ENCODE peak calls at places on chromosomes 11 and 22, in five cellular contexts. C, V, X, Z and R are unnamed samples.

GRCh38 chr22:19126874-19127273 is 4.2 kb upstream of the TSSK2 start:
- DNase-seq in C (no peak), V (no peak), X (no peak), Z (no peak), R (no peak)

GRCh38 chr11:113201055-113201818 is 113.1 kb upstream of the TTC12 start:
- DNase-seq in X (no peak), V (no peak), C (no peak), Z (no peak), R (no peak)

GRCh38 chr11:86386791-86387190 is 12.1 kb downstream of the CCDC81 start:
- DNase-seq in Z (no peak), X (no peak), C (no peak), V (no peak), R (no peak)

GRCh38 chr11:74773481-74773880 is 24.8 kb downstream of the RNF169 start:
- DNase-seq in Z (no peak), X (no peak), V (no peak), C (no peak), R (no peak)

GRCh38 chr22:17678817-17679385 is 40.3 kb downstream of the BCL2L13 start:
- DNase-seq in C (no peak), V (no peak), X (no peak), Z (no peak), R (no peak)

GRCh38 chr11:61113209-61113608 is 10.9 kb downstream of the CD5 start:
- DNase-seq in Z (no peak), X (no peak), V (no peak), C (no peak), R (no peak)

GRCh38 chr11:77086521-77087472 is 15.8 kb upstream of the OMP start:
- DNase-seq in X (no peak), V (no peak), C (no peak), Z (peak; percentile 41), R (no peak)

GRCh38 chr11:110305169-110306018 is 9.0 kb upstream of the RDX start:
- DNase-seq in X (no peak), Z (no peak), V (no peak), C (no peak), R (no peak)

GRCh38 chr22:33563568-33563967 is 356.7 kb downstream of the LARGE1 start:
- DNase-seq in X (no peak), Z (no peak), V (no peak), C (no peak), R (no peak)

GRCh38 chr11:45313211-45313865 is 27.2 kb upstream of the SYT13 start:
- DNase-seq in X (no peak), V (no peak), Z (no peak), C (no peak), R (no peak)

GRCh38 chr11:79414644-79415317 is 26.0 kb downstream of the TENM4 start:
- DNase-seq in V (no peak), X (no peak), C (peak; percentile 83), Z (no peak), R (peak; percentile 28)

GRCh38 chr11:69137148-69137844 is 18.4 kb upstream of the SMIM38 start:
- DNase-seq in X (no peak), C (no peak), V (no peak), Z (no peak), R (no peak)

GRCh38 chr11:126898802-126899201 is 101.8 kb downstream of the KIRREL3 start:
- DNase-seq in C (no peak), V (no peak), X (no peak), Z (no peak), R (no peak)

DNA sequence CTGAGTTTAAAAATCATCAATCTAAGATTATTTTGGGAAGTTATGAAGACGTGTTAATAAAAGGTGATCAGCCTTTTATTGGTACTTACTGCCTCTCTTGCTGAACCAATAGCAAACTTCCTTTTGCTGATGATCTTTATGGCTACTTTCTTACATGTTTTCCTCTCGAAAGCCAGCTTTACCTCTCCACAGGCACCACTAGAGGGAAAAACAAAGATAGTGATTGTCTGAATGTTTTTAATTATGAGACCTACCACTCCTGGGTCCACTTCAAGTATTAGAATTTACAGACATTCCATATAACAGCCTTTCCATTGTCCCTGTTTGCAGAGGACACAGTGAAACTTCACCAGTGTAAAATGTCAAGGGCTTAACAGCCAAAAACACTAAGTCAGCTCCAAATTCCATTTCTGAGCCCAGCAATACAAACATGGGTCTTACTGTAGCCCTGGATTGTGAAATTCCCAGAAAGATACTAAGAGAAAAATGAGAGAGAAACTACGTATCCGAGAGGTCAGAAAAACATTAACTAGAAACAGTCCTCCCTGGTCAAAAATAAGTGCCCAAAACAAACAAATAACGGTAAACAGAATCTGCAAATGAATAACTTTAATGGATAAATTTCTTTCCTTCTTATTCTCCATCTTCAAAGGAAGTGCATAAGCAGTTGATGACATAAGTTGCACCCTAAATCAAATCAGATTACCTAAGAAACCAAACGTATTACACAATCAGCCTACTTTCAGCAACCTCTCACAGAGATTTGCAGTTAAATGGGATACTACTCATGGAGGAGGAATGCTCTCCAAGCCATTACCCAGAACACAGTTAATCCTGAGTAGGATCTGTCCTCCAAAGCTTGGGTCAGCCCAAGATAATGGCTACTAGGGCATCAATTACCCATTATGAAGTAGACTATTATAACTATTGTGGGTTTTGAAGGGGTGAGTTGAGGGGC is 29.5 kb downstream of the CHEK2 start:
- DNase-seq in C (peak; percentile 72), X (no peak), Z (no peak), V (peak; percentile 95), R (peak; percentile 88)
- TF ChIP-seq CTCF in C (no peak), X (no peak), Z (no peak), V (peak; percentile 35), R (peak; percentile 32)

GRCh38 chr11:35662061-35662648 is 420 bp upstream of the TRIM44 start:
- DNase-seq in Z (no peak), C (no peak), X (peak; percentile 34), V (no peak), R (no peak)

GRCh38 chr11:35663408-35663702 is 780 bp downstream of the TRIM44 start:
- DNase-seq in V (no peak), Z (no peak), C (no peak), X (no peak), R (no peak)

GRCh38 chr11:35662649-35663407 is at the start of gene TRIM44:
- DNase-seq in C (peak; percentile 53), Z (peak; percentile 91), V (peak; percentile 37), X (peak; percentile 90), R (peak; percentile 52)

GRCh38 chr11:35667257-35667656 is 4.7 kb downstream of the TRIM44 start:
- DNase-seq in X (no peak), Z (no peak), C (no peak), V (no peak), R (no peak)

GRCh38 chr11:35664977-35665441 is 2.4 kb downstream of the TRIM44 start:
- DNase-seq in X (no peak), V (no peak), C (no peak), Z (no peak), R (no peak)
- TF ChIP-seq CTCF in X (no peak), V (no peak), C (no peak), Z (no peak), R (no peak)

GRCh38 chr11:81420668-81421550 is 1312.8 kb downstream of the FAM181B start:
- DNase-seq in Z (no peak), V (no peak), C (no peak), X (no peak), R (no peak)
- TF ChIP-seq CTCF in Z (no peak), V (no peak), C (no peak), X (no peak), R (no peak)

GRCh38 chr11:133947298-133947905 is 9.4 kb downstream of the IGSF9B start:
- DNase-seq in Z (no peak), V (no peak), X (peak; percentile 73), C (no peak), R (no peak)
- TF ChIP-seq CTCF in Z (peak; percentile 13), V (peak; percentile 62), X (no peak), C (peak; percentile 47), R (peak; percentile 29)

DNA sequence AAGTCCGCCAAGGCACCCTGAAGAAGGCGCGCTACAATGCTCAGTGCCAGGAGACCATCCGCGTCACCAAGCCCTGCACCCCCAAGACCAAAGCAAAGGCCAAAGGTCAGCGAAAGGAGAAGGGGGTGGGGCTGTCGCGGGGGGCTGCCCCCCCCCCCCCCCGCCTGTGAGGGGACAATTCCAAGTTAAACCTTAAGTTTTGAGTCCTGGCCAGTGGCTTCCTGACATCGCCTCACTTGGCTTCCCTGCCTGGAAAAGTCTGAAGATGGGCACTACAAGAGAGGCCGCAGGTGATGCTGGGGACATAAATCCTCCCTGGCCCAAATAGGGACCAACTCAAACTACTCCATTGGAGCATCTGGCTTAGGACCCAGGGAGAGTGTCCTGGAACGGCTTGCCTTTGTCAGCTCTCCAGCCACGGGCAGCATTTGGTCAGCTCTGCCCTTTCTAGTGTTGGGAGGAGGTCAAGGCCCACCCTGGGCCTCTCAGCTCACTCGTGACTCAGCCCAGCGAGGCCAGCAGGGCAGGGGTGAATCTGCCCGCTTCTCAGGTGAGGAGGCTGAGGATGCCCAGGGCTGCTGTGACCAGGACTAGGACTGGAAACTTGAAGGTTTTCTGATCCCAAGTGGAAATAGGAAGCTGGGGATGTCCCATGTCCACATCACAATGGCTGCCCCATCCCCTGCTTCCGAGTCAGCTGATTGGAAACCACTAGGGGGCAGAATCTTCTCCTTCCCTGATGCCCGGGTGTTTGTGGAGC is 1.4 kb downstream of the MDK start:
- DNase-seq in V (no peak), Z (no peak), C (no peak), X (no peak), R (no peak)
- TF ChIP-seq CTCF in V (peak; percentile 76), Z (peak; percentile 52), C (peak; percentile 66), X (peak; percentile 8), R (peak; percentile 61)